ENCODE peak calls at places on chromosomes 16 and 17, in ten cellular contexts. One of them, this sample, is unnamed.
A peak's percentile ranks its signal among the peaks of the same experiment; 100 is the strongest.

GRCh38 chr17:50502643-50502990 is 5.6 kb upstream of the MYCBPAP start:
- DNase-seq in body of pancreas: no peak
- DNase-seq in adrenal gland: no peak
- DNase-seq in transverse colon: no peak
- DNase-seq in thyroid gland: no peak
- DNase-seq in stomach: no peak
- DNase-seq in IMR-90: no peak
- DNase-seq in esophagus squamous epithelium: no peak
- DNase-seq in tibial nerve: no peak
- DNase-seq in lower leg skin: no peak
- DNase-seq in this sample: no peak

GRCh38 chr17:45220079-45220478 is 1.6 kb upstream of the FMNL1 start:
- DNase-seq in body of pancreas: no peak
- DNase-seq in adrenal gland: no peak
- DNase-seq in transverse colon: no peak
- DNase-seq in thyroid gland: no peak
- DNase-seq in stomach: no peak
- DNase-seq in IMR-90: no peak
- DNase-seq in esophagus squamous epithelium: no peak
- DNase-seq in tibial nerve: no peak
- DNase-seq in lower leg skin: no peak
- DNase-seq in this sample: no peak

GRCh38 chr17:35338230-35338629 is 35.2 kb downstream of the SLFN11 start:
- DNase-seq in body of pancreas: no peak
- DNase-seq in adrenal gland: no peak
- DNase-seq in transverse colon: no peak
- DNase-seq in thyroid gland: no peak
- DNase-seq in stomach: no peak
- DNase-seq in IMR-90: no peak
- DNase-seq in esophagus squamous epithelium: no peak
- DNase-seq in tibial nerve: no peak
- DNase-seq in lower leg skin: no peak
- DNase-seq in this sample: no peak

GRCh38 chr17:61770752-61771533 is 92.4 kb downstream of the BRIP1 start:
- DNase-seq in body of pancreas: no peak
- DNase-seq in adrenal gland: no peak
- DNase-seq in transverse colon: no peak
- DNase-seq in thyroid gland: no peak
- DNase-seq in stomach: no peak
- DNase-seq in IMR-90: peak; percentile 88
- DNase-seq in esophagus squamous epithelium: no peak
- DNase-seq in tibial nerve: no peak
- DNase-seq in lower leg skin: no peak
- DNase-seq in this sample: no peak

GRCh38 chr16:66116163-66116792 is 250.2 kb upstream of the CDH5 start:
- DNase-seq in body of pancreas: no peak
- DNase-seq in adrenal gland: no peak
- DNase-seq in transverse colon: no peak
- DNase-seq in thyroid gland: no peak
- DNase-seq in stomach: no peak
- DNase-seq in IMR-90: peak; percentile 69
- DNase-seq in esophagus squamous epithelium: no peak
- DNase-seq in tibial nerve: no peak
- DNase-seq in lower leg skin: no peak
- DNase-seq in this sample: no peak

GRCh38 chr17:41211845-41212466 is 14.5 kb upstream of the KRTAP9-2 start:
- DNase-seq in body of pancreas: no peak
- DNase-seq in adrenal gland: no peak
- DNase-seq in transverse colon: peak; percentile 22
- DNase-seq in thyroid gland: no peak
- DNase-seq in stomach: no peak
- DNase-seq in IMR-90: peak; percentile 73
- DNase-seq in esophagus squamous epithelium: no peak
- DNase-seq in tibial nerve: no peak
- DNase-seq in lower leg skin: no peak
- DNase-seq in this sample: no peak

GRCh38 chr16:66289051-66289680 is 77.3 kb upstream of the CDH5 start:
- DNase-seq in body of pancreas: no peak
- DNase-seq in adrenal gland: no peak
- DNase-seq in transverse colon: no peak
- DNase-seq in thyroid gland: no peak
- DNase-seq in stomach: no peak
- DNase-seq in IMR-90: no peak
- DNase-seq in esophagus squamous epithelium: no peak
- DNase-seq in tibial nerve: no peak
- DNase-seq in lower leg skin: no peak
- DNase-seq in this sample: peak; percentile 31

GRCh38 chr17:9021158-9021984 is at the start of gene NTN1:
- DNase-seq in body of pancreas: peak; percentile 48
- DNase-seq in adrenal gland: peak; percentile 24
- DNase-seq in transverse colon: peak; percentile 30
- DNase-seq in thyroid gland: peak; percentile 41
- DNase-seq in stomach: peak; percentile 52
- DNase-seq in IMR-90: peak; percentile 13
- DNase-seq in esophagus squamous epithelium: no peak
- DNase-seq in tibial nerve: peak; percentile 39
- DNase-seq in lower leg skin: no peak
- DNase-seq in this sample: no peak

DNA sequence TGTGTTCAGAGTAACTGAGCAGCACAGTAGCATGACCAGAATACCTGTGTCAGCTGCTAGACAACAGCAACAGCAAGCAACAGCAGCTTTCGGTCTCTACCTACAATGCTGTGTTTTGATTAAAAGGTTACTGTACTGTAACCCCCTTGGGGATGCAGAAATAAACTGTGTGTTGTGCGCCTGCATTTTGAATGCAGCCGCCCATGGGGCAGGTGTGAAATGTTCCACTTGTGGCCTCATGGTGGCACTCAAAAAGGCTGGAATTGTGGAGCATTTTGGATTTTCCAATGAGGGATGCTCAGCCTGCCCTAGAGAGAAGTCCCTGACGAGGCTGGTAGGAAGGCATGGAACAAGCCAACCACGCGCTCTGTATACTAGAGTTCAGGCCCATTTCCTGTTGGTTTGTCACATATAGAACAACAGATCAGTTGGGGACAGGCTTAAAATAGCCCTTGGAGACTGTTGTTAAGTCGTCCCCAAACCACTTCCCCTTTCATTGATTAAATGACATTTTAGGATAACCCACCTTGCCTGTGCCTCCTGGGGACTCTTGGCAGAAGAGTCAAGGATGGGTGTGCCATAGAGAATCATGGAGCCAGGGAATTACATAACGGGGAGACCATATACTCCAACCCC is 27.1 kb downstream of the SCPEP1 start:
- DNase-seq in body of pancreas: no peak
- DNase-seq in adrenal gland: no peak
- DNase-seq in transverse colon: peak; percentile 35
- DNase-seq in thyroid gland: peak; percentile 29
- DNase-seq in stomach: peak; percentile 30
- DNase-seq in IMR-90: no peak
- DNase-seq in esophagus squamous epithelium: no peak
- DNase-seq in tibial nerve: no peak
- DNase-seq in lower leg skin: no peak
- DNase-seq in this sample: peak; percentile 69
- TF ChIP-seq CTCF in body of pancreas: peak; percentile 34
- TF ChIP-seq CTCF in adrenal gland: no peak
- TF ChIP-seq CTCF in transverse colon: peak; percentile 50
- TF ChIP-seq CTCF in thyroid gland: peak; percentile 47
- TF ChIP-seq CTCF in stomach: no peak
- TF ChIP-seq CTCF in IMR-90: no peak
- TF ChIP-seq CTCF in esophagus squamous epithelium: peak; percentile 21
- TF ChIP-seq CTCF in tibial nerve: no peak
- TF ChIP-seq CTCF in lower leg skin: no peak
- TF ChIP-seq CTCF in this sample: no peak

GRCh38 chr17:58416396-58416795 is 938 bp downstream of the RNF43 start:
- DNase-seq in body of pancreas: no peak
- DNase-seq in adrenal gland: no peak
- DNase-seq in transverse colon: no peak
- DNase-seq in thyroid gland: no peak
- DNase-seq in stomach: no peak
- DNase-seq in IMR-90: no peak
- DNase-seq in esophagus squamous epithelium: no peak
- DNase-seq in tibial nerve: no peak
- DNase-seq in lower leg skin: no peak
- DNase-seq in this sample: no peak

GRCh38 chr17:58416937-58417299 is 416 bp downstream of the RNF43 start:
- DNase-seq in body of pancreas: no peak
- DNase-seq in adrenal gland: no peak
- DNase-seq in transverse colon: no peak
- DNase-seq in thyroid gland: peak; percentile 3
- DNase-seq in stomach: no peak
- DNase-seq in IMR-90: no peak
- DNase-seq in esophagus squamous epithelium: no peak
- DNase-seq in tibial nerve: no peak
- DNase-seq in lower leg skin: no peak
- DNase-seq in this sample: no peak

GRCh38 chr17:58414596-58414997 is 2.7 kb downstream of the RNF43 start:
- DNase-seq in body of pancreas: peak; percentile 30
- DNase-seq in adrenal gland: no peak
- DNase-seq in transverse colon: no peak
- DNase-seq in thyroid gland: no peak
- DNase-seq in stomach: no peak
- DNase-seq in IMR-90: no peak
- DNase-seq in esophagus squamous epithelium: no peak
- DNase-seq in tibial nerve: no peak
- DNase-seq in lower leg skin: no peak
- DNase-seq in this sample: no peak

GRCh38 chr17:58415371-58416055 is 1.8 kb downstream of the RNF43 start:
- DNase-seq in body of pancreas: peak; percentile 76
- DNase-seq in adrenal gland: peak; percentile 63
- DNase-seq in transverse colon: peak; percentile 43
- DNase-seq in thyroid gland: peak; percentile 30
- DNase-seq in stomach: peak; percentile 65
- DNase-seq in IMR-90: no peak
- DNase-seq in esophagus squamous epithelium: no peak
- DNase-seq in tibial nerve: no peak
- DNase-seq in lower leg skin: no peak
- DNase-seq in this sample: peak; percentile 70

DNA sequence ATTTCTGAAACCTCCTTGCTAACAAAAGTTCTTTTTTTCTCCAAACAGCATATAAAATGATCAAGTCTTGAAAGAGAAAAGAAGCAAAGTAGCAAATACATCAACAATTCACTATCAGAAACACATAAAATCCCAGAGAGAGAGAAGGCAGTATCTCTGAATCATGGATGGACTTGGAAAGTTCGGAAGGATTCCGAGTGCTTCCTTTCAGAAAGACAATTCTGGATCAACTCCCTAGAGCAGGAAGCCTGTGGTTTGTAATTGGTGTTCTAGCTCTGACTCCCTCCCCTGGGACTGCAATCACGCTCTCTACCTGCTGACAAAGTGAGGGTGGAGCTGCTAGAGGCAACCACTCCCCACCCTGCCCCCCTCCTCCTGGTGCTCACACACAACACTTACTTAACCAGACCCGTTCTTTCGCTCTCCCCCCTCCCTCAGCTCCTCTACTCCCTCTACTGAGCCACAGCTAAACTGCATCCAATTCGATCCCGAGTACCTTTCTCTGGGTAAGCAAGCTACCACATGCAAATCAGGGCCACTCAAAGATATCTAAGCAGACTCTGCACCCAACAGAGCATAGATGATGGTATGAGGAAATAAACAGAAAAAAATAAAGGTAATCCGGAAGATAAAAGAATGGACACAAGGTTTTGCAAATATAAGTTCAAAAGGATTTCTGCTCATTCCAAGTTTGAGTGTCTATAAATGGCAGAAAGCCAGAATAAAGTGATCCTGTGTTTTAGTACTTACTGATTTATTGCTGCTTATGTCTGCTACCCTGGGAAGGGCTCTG is at the start of gene RNF43:
- DNase-seq in body of pancreas: peak; percentile 99
- DNase-seq in adrenal gland: peak; percentile 99
- DNase-seq in transverse colon: peak; percentile 96
- DNase-seq in thyroid gland: peak; percentile 99
- DNase-seq in stomach: peak; percentile 95
- DNase-seq in IMR-90: peak; percentile 71
- DNase-seq in esophagus squamous epithelium: peak; percentile 77
- DNase-seq in tibial nerve: peak; percentile 57
- DNase-seq in lower leg skin: peak; percentile 93
- DNase-seq in this sample: peak; percentile 93
- TF ChIP-seq POLR2A in body of pancreas: peak; percentile 81
- TF ChIP-seq POLR2A in adrenal gland: peak; percentile 73
- TF ChIP-seq POLR2A in transverse colon: peak; percentile 97
- TF ChIP-seq POLR2A in thyroid gland: no peak
- TF ChIP-seq POLR2A in stomach: no peak
- TF ChIP-seq POLR2A in IMR-90: no peak
- TF ChIP-seq POLR2A in esophagus squamous epithelium: no peak
- TF ChIP-seq POLR2A in tibial nerve: no peak
- TF ChIP-seq POLR2A in lower leg skin: no peak
- TF ChIP-seq POLR2A in this sample: peak; percentile 97

GRCh38 chr17:17770371-17771059 is 66.3 kb downstream of the SREBF1 start:
- DNase-seq in body of pancreas: no peak
- DNase-seq in adrenal gland: peak; percentile 37
- DNase-seq in transverse colon: no peak
- DNase-seq in thyroid gland: no peak
- DNase-seq in stomach: no peak
- DNase-seq in IMR-90: no peak
- DNase-seq in esophagus squamous epithelium: no peak
- DNase-seq in tibial nerve: no peak
- DNase-seq in lower leg skin: no peak
- DNase-seq in this sample: no peak

GRCh38 chr17:17767497-17768286 is 69.1 kb downstream of the SREBF1 start:
- DNase-seq in body of pancreas: no peak
- DNase-seq in adrenal gland: peak; percentile 42
- DNase-seq in transverse colon: no peak
- DNase-seq in thyroid gland: peak; percentile 39
- DNase-seq in stomach: no peak
- DNase-seq in IMR-90: no peak
- DNase-seq in esophagus squamous epithelium: no peak
- DNase-seq in tibial nerve: no peak
- DNase-seq in lower leg skin: no peak
- DNase-seq in this sample: no peak

GRCh38 chr17:17768415-17769088 is 68.2 kb downstream of the SREBF1 start:
- DNase-seq in body of pancreas: no peak
- DNase-seq in adrenal gland: peak; percentile 49
- DNase-seq in transverse colon: no peak
- DNase-seq in thyroid gland: peak; percentile 95
- DNase-seq in stomach: no peak
- DNase-seq in IMR-90: no peak
- DNase-seq in esophagus squamous epithelium: no peak
- DNase-seq in tibial nerve: no peak
- DNase-seq in lower leg skin: no peak
- DNase-seq in this sample: no peak

GRCh38 chr17:17771498-17772201 is 65.1 kb downstream of the SREBF1 start:
- DNase-seq in body of pancreas: no peak
- DNase-seq in adrenal gland: no peak
- DNase-seq in transverse colon: no peak
- DNase-seq in thyroid gland: no peak
- DNase-seq in stomach: no peak
- DNase-seq in IMR-90: no peak
- DNase-seq in esophagus squamous epithelium: no peak
- DNase-seq in tibial nerve: no peak
- DNase-seq in lower leg skin: no peak
- DNase-seq in this sample: no peak

DNA sequence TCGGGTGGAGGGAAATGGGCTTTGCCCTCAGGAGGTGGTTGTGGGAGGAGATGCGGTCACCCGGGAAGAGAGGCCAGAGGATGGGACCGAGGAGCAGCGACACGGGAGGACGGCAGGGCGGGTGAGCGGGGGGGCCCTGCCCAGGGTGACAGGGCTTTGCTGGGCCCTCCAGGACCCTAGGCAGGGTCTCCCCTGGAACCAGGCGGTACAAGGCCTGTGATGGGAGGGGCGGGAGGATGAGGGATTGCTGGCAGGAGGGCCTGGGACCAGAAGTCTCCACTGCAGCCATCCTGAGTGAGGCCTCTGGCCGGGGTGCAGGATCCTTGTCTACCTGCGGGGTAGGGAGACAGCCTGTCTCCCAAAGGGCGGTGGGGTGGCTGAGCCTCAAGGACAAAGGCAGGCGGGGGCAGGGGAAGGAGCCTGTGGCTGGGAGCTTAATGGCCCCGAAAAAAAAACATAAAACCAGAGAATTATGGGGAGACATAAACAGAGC is 66.9 kb downstream of the SREBF1 start:
- DNase-seq in body of pancreas: no peak
- DNase-seq in adrenal gland: no peak
- DNase-seq in transverse colon: no peak
- DNase-seq in thyroid gland: no peak
- DNase-seq in stomach: no peak
- DNase-seq in IMR-90: no peak
- DNase-seq in esophagus squamous epithelium: no peak
- DNase-seq in tibial nerve: no peak
- DNase-seq in lower leg skin: no peak
- DNase-seq in this sample: no peak
- TF ChIP-seq CTCF in body of pancreas: no peak
- TF ChIP-seq CTCF in adrenal gland: no peak
- TF ChIP-seq CTCF in transverse colon: no peak
- TF ChIP-seq CTCF in thyroid gland: no peak
- TF ChIP-seq CTCF in stomach: no peak
- TF ChIP-seq CTCF in IMR-90: no peak
- TF ChIP-seq CTCF in esophagus squamous epithelium: no peak
- TF ChIP-seq CTCF in tibial nerve: no peak
- TF ChIP-seq CTCF in lower leg skin: no peak
- TF ChIP-seq CTCF in this sample: no peak

DNA sequence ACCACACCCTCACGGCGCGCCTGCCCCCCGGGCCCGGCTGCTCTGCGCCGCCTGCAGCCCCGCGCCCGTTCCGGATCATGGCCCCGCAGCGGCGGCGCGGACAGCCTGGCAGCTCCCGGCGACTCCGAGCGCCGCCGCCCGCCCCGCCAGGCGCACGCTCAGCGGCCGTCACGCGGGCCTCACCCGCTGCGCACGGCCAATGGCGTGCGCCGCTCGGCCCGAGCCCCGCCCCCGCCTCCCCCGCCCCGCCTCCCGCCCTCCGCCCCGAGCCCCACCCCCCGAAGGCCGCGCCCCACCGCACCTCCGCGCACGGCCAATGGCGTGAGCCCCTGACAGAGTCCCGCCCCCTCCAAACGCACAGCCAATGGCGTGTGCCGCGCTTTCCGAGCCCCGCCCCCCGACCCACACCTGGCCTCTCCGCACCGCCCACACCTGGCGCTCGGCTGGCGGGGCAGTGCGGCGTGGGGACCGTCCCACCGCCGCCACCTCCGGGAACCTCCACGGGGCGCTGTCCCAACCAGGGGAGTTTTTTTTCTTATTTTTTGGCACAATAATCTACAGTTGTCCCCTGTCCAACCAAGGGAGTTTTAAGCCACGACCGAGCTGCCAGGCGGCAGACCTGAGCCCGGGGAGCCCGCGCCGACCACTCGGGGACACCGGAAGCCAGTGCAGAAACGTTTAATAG is at the start of gene PCYT2:
- DNase-seq in body of pancreas: peak; percentile 97
- DNase-seq in adrenal gland: peak; percentile 92
- DNase-seq in transverse colon: peak; percentile 96
- DNase-seq in thyroid gland: peak; percentile 95
- DNase-seq in stomach: peak; percentile 96
- DNase-seq in IMR-90: peak; percentile 73
- DNase-seq in esophagus squamous epithelium: peak; percentile 44
- DNase-seq in tibial nerve: peak; percentile 81
- DNase-seq in lower leg skin: peak; percentile 85
- DNase-seq in this sample: peak; percentile 97
- TF ChIP-seq POLR2A in body of pancreas: no peak
- TF ChIP-seq POLR2A in adrenal gland: no peak
- TF ChIP-seq POLR2A in transverse colon: no peak
- TF ChIP-seq POLR2A in thyroid gland: no peak
- TF ChIP-seq POLR2A in stomach: no peak
- TF ChIP-seq POLR2A in IMR-90: no peak
- TF ChIP-seq POLR2A in esophagus squamous epithelium: no peak
- TF ChIP-seq POLR2A in tibial nerve: peak; percentile 77
- TF ChIP-seq POLR2A in lower leg skin: no peak
- TF ChIP-seq POLR2A in this sample: peak; percentile 77

This sample was measured in Peyer's patch.